ENCODE peak calls at places on chromosomes 3 and 15, in ten cellular contexts. One of them, this sample, is unnamed.

GRCh38 chr15:50116477-50116876 is 2.6 kb downstream of the ATP8B4 start:
- DNase-seq in stomach: no peak
- DNase-seq in esophagus muscularis mucosa: no peak
- DNase-seq in A549: peak; percentile 73
- DNase-seq in ovary: no peak
- DNase-seq in K562: peak; percentile 51
- DNase-seq in suprapubic skin: no peak
- DNase-seq in HepG2: peak; percentile 78
- DNase-seq in upper lobe of left lung: no peak
- DNase-seq in transverse colon: no peak
- DNase-seq in this sample: no peak

GRCh38 chr3:152404976-152405375 is 136.2 kb downstream of the MBNL1 start:
- DNase-seq in stomach: no peak
- DNase-seq in esophagus muscularis mucosa: no peak
- DNase-seq in A549: no peak
- DNase-seq in ovary: no peak
- DNase-seq in K562: no peak
- DNase-seq in suprapubic skin: no peak
- DNase-seq in HepG2: no peak
- DNase-seq in upper lobe of left lung: no peak
- DNase-seq in transverse colon: no peak
- DNase-seq in this sample: no peak

GRCh38 chr15:77810180-77810579 is 177.5 kb upstream of the LINGO1 start:
- DNase-seq in stomach: no peak
- DNase-seq in esophagus muscularis mucosa: no peak
- DNase-seq in A549: no peak
- DNase-seq in ovary: no peak
- DNase-seq in K562: no peak
- DNase-seq in suprapubic skin: no peak
- DNase-seq in HepG2: no peak
- DNase-seq in upper lobe of left lung: no peak
- DNase-seq in transverse colon: no peak
- DNase-seq in this sample: no peak

GRCh38 chr15:91861223-91861622 is 7.7 kb downstream of the SLCO3A1 start:
- DNase-seq in stomach: no peak
- DNase-seq in esophagus muscularis mucosa: no peak
- DNase-seq in A549: no peak
- DNase-seq in ovary: no peak
- DNase-seq in K562: no peak
- DNase-seq in suprapubic skin: no peak
- DNase-seq in HepG2: no peak
- DNase-seq in upper lobe of left lung: no peak
- DNase-seq in transverse colon: no peak
- DNase-seq in this sample: no peak

GRCh38 chr3:48851407-48851806 is 3.7 kb upstream of the PRKAR2A start:
- DNase-seq in stomach: no peak
- DNase-seq in esophagus muscularis mucosa: no peak
- DNase-seq in A549: peak; percentile 12
- DNase-seq in ovary: no peak
- DNase-seq in K562: no peak
- DNase-seq in suprapubic skin: no peak
- DNase-seq in HepG2: no peak
- DNase-seq in upper lobe of left lung: no peak
- DNase-seq in transverse colon: no peak
- DNase-seq in this sample: no peak

GRCh38 chr15:77821188-77821958 is 188.7 kb upstream of the LINGO1 start:
- DNase-seq in stomach: peak; percentile 63
- DNase-seq in esophagus muscularis mucosa: no peak
- DNase-seq in A549: peak; percentile 77
- DNase-seq in ovary: peak; percentile 33
- DNase-seq in K562: peak; percentile 75
- DNase-seq in suprapubic skin: no peak
- DNase-seq in HepG2: peak; percentile 24
- DNase-seq in upper lobe of left lung: no peak
- DNase-seq in transverse colon: peak; percentile 46
- DNase-seq in this sample: peak; percentile 50

GRCh38 chr3:35772364-35773009 is 133.2 kb downstream of the ARPP21 start:
- DNase-seq in stomach: no peak
- DNase-seq in esophagus muscularis mucosa: no peak
- DNase-seq in A549: no peak
- DNase-seq in ovary: no peak
- DNase-seq in K562: no peak
- DNase-seq in suprapubic skin: no peak
- DNase-seq in HepG2: no peak
- DNase-seq in upper lobe of left lung: no peak
- DNase-seq in transverse colon: no peak
- DNase-seq in this sample: no peak

GRCh38 chr3:29718661-29719065 is 437.8 kb downstream of the RBMS3 start:
- DNase-seq in stomach: no peak
- DNase-seq in esophagus muscularis mucosa: no peak
- DNase-seq in A549: no peak
- DNase-seq in ovary: no peak
- DNase-seq in K562: no peak
- DNase-seq in suprapubic skin: no peak
- DNase-seq in HepG2: no peak
- DNase-seq in upper lobe of left lung: no peak
- DNase-seq in transverse colon: no peak
- DNase-seq in this sample: no peak

GRCh38 chr15:63476229-63476632 is 28.2 kb upstream of the USP3 start:
- DNase-seq in stomach: no peak
- DNase-seq in esophagus muscularis mucosa: no peak
- DNase-seq in A549: peak; percentile 98
- DNase-seq in ovary: no peak
- DNase-seq in K562: no peak
- DNase-seq in suprapubic skin: no peak
- DNase-seq in HepG2: peak; percentile 85
- DNase-seq in upper lobe of left lung: no peak
- DNase-seq in transverse colon: no peak
- DNase-seq in this sample: no peak

DNA sequence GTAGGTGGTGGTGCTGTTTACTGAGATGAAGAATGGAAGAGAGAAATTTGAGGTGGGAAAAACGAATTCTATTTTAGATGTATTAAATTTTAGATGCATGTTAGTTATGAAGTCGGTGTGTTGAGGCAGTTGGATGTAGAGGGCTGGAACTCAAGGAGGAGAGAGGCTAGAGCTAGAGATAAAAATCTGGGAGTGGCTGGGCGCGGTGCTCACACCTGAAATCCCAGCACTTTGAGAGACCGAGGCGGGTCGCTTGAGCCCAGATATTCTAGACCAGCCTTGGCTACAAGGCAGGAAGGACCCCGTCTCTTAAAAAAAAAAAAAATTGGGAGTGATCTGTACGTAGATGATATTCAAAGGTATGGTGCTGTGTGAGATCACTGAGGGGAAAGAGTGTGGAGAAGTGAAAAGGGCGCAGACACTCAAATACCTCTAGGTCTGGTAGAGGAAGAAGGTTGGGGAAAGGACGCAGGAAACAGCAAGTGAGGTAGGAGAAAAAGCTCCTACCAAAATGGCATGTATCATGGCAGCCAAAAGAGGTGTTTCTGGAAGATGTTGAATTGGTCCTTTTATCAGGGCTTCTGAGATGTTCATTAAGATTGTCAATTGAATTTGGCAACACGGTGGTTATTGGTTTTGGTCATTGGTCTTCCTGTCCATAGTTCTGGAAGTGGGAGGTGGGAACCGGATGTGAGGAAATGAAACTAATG is 1.8 kb downstream of the YEATS2 start:
- DNase-seq in stomach: no peak
- DNase-seq in esophagus muscularis mucosa: no peak
- DNase-seq in A549: no peak
- DNase-seq in ovary: no peak
- DNase-seq in K562: peak; percentile 9
- DNase-seq in suprapubic skin: no peak
- DNase-seq in HepG2: no peak
- DNase-seq in upper lobe of left lung: no peak
- DNase-seq in transverse colon: peak; percentile 38
- DNase-seq in this sample: no peak
- H3K4me3 ChIP-seq in stomach: peak overlapping the region; percentile 89
- H3K4me3 ChIP-seq in esophagus muscularis mucosa: peak overlapping the region; percentile 99
- H3K4me3 ChIP-seq in A549: peak overlapping the region; percentile 85
- H3K4me3 ChIP-seq in ovary: peak overlapping the region; percentile 81
- H3K4me3 ChIP-seq in K562: peak overlapping the region; percentile 99
- H3K4me3 ChIP-seq in suprapubic skin: peak overlapping the region; percentile 97
- H3K4me3 ChIP-seq in HepG2: peak overlapping the region; percentile 89
- H3K4me3 ChIP-seq in upper lobe of left lung: peak overlapping the region; percentile 99
- H3K4me3 ChIP-seq in transverse colon: peak overlapping the region; percentile 86
- H3K4me3 ChIP-seq in this sample: peak overlapping the region; percentile 96

DNA sequence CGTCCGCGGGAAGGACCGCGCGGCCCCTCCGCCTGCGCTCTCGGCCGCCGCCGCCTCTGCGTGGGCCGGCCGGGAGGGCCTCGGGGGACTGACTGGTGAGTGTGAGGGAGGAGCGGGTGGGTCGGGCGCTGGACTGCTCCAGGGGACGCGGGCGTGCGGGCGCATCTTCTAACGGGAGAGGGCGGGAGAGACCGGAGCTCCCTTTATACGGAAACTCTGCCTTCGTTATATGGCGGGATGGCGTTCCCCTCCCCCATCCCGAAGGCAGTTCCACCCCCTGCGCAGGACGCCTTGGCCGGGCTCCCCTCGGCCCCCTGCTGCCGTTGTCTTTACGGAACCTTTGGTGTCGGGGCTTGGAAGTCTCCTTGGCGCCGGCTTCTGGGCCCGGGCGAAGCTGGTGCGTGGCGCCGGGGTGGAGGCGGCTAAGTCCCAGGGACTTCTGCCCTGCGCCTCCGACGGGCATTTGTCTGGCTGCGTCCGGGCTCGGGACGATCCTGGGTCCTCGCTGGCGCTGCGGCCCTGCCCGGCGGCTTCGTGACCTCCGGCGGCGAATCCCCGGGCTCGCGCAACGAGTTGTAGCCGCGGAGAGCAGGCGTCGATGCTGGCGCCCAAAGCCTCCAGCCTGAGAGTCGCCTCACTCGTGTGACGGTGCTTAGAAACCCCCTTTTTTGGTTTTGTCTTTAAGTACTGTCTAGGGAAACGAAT is 518 bp downstream of the ZNF639 start:
- DNase-seq in stomach: peak; percentile 65
- DNase-seq in esophagus muscularis mucosa: no peak
- DNase-seq in A549: peak; percentile 58
- DNase-seq in ovary: peak; percentile 75
- DNase-seq in K562: peak; percentile 78
- DNase-seq in suprapubic skin: peak; percentile 86
- DNase-seq in HepG2: peak; percentile 33
- DNase-seq in upper lobe of left lung: peak; percentile 93
- DNase-seq in transverse colon: peak; percentile 69
- DNase-seq in this sample: peak; percentile 65
- TF ChIP-seq EP300 in stomach: no peak
- TF ChIP-seq EP300 in esophagus muscularis mucosa: no peak
- TF ChIP-seq EP300 in A549: no peak
- TF ChIP-seq EP300 in ovary: no peak
- TF ChIP-seq EP300 in K562: no peak
- TF ChIP-seq EP300 in suprapubic skin: no peak
- TF ChIP-seq EP300 in HepG2: no peak
- TF ChIP-seq EP300 in upper lobe of left lung: no peak
- TF ChIP-seq EP300 in transverse colon: no peak
- TF ChIP-seq EP300 in this sample: peak; percentile 17

GRCh38 chr3:67200618-67201017 is 202.5 kb downstream of the KBTBD8 start:
- DNase-seq in stomach: no peak
- DNase-seq in esophagus muscularis mucosa: no peak
- DNase-seq in A549: no peak
- DNase-seq in ovary: no peak
- DNase-seq in K562: no peak
- DNase-seq in suprapubic skin: no peak
- DNase-seq in HepG2: no peak
- DNase-seq in upper lobe of left lung: no peak
- DNase-seq in transverse colon: no peak
- DNase-seq in this sample: no peak
- H3K4me3 ChIP-seq in stomach: no peak overlapping the region
- H3K4me3 ChIP-seq in esophagus muscularis mucosa: no peak overlapping the region
- H3K4me3 ChIP-seq in A549: no peak overlapping the region
- H3K4me3 ChIP-seq in ovary: no peak overlapping the region
- H3K4me3 ChIP-seq in K562: no peak overlapping the region
- H3K4me3 ChIP-seq in suprapubic skin: no peak overlapping the region
- H3K4me3 ChIP-seq in HepG2: no peak overlapping the region
- H3K4me3 ChIP-seq in upper lobe of left lung: no peak overlapping the region
- H3K4me3 ChIP-seq in transverse colon: no peak overlapping the region
- H3K4me3 ChIP-seq in this sample: no peak overlapping the region

DNA sequence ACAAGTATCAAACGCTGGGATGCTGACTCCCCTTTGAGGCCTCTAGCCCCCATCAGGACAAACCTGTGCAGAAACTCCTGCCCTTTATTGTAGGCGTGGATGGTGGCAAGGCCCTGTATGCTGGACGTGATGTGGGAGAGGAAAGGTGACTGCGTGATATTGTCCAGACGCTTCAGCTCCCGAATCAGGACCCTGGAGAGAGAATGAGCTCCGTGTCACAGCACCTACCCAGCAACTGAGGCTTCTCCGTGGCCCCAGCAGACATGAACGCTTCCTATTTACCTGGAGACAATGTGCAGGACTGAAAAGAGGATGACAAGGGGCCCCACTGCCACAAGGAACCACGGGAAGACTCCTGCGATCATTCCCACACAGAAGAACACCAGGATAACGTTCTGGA is 65.0 kb upstream of the PARL start:
- DNase-seq in stomach: no peak
- DNase-seq in esophagus muscularis mucosa: no peak
- DNase-seq in A549: no peak
- DNase-seq in ovary: no peak
- DNase-seq in K562: no peak
- DNase-seq in suprapubic skin: no peak
- DNase-seq in HepG2: no peak
- DNase-seq in upper lobe of left lung: no peak
- DNase-seq in transverse colon: no peak
- DNase-seq in this sample: no peak
- TF ChIP-seq EP300 in stomach: no peak
- TF ChIP-seq EP300 in esophagus muscularis mucosa: no peak
- TF ChIP-seq EP300 in A549: no peak
- TF ChIP-seq EP300 in ovary: no peak
- TF ChIP-seq EP300 in K562: no peak
- TF ChIP-seq EP300 in suprapubic skin: no peak
- TF ChIP-seq EP300 in HepG2: no peak
- TF ChIP-seq EP300 in upper lobe of left lung: no peak
- TF ChIP-seq EP300 in transverse colon: no peak
- TF ChIP-seq EP300 in this sample: no peak

DNA sequence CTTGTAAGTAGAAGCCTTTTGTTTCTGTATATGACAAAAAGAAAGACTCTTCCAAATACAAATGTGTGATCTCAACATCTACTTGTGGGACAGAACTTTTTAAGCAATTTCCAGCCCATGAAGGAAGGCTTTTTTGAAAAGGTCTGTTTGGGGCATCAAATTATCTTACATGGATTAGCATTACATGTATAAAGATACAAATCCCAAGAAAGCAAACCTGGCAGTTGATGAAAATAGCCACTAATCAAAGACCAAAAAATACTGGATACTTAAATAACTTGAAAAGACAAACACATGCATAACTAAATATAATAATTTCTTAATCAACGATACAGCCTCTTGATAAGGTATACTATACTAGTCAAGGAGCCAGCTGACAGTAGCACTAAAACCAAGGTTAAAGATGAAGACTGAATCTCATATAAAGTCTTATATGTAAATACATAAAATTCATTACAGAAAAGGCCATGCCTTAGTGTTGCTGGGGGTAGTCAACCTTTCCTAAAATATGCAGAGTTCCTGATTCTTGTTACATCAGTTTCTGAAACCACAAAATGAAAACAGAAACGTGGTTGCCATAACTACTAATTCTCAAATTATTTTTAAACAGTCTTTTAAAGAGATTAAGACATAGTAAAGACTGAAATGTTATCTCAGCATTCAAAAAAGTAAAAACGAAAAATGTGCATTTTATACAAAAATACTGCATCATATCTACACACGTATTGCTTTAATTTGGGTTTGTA is 2.0 kb downstream of the ANKRD28 start:
- DNase-seq in stomach: no peak
- DNase-seq in esophagus muscularis mucosa: no peak
- DNase-seq in A549: no peak
- DNase-seq in ovary: no peak
- DNase-seq in K562: no peak
- DNase-seq in suprapubic skin: no peak
- DNase-seq in HepG2: no peak
- DNase-seq in upper lobe of left lung: no peak
- DNase-seq in transverse colon: no peak
- DNase-seq in this sample: no peak
- H3K4me3 ChIP-seq in stomach: peak overlapping the region; percentile 36
- H3K4me3 ChIP-seq in esophagus muscularis mucosa: peak overlapping the region; percentile 52
- H3K4me3 ChIP-seq in A549: peak overlapping the region; percentile 45
- H3K4me3 ChIP-seq in ovary: peak overlapping the region; percentile 38
- H3K4me3 ChIP-seq in K562: peak overlapping the region; percentile 30
- H3K4me3 ChIP-seq in suprapubic skin: peak overlapping the region; percentile 51
- H3K4me3 ChIP-seq in HepG2: no peak overlapping the region
- H3K4me3 ChIP-seq in upper lobe of left lung: peak overlapping the region; percentile 45
- H3K4me3 ChIP-seq in transverse colon: peak overlapping the region; percentile 44
- H3K4me3 ChIP-seq in this sample: peak overlapping the region; percentile 17